ENCODE peak calls at places on chromosomes 2 and 18, in seven cellular contexts. U, T, E, W, K, P and B are unnamed samples.

GRCh38 chr2:36266536-36267121 is 88.9 kb upstream of the CRIM1 start:
- DNase-seq in U (no peak), T (no peak), E (no peak), W (no peak), K (no peak), P (no peak), B (peak)

GRCh38 chr2:190459881-190460280 is 51.7 kb downstream of the MFSD6 start:
- DNase-seq in U (no peak), T (no peak), E (no peak), W (no peak), K (no peak), P (no peak), B (no peak)

GRCh38 chr2:82675186-82675585 is 1783.9 kb downstream of the SUCLG1 start:
- DNase-seq in U (no peak), T (no peak), E (peak), W (no peak), K (no peak), P (no peak), B (no peak)

GRCh38 chr2:236625156-236625690 is 55.6 kb downstream of the ACKR3 start:
- DNase-seq in U (no peak), T (no peak), E (no peak), W (peak), K (no peak), P (no peak), B (no peak)

GRCh38 chr2:128433911-128434550 is 115.4 kb upstream of the HS6ST1 start:
- DNase-seq in U (no peak), T (no peak), E (no peak), W (no peak), K (no peak), P (no peak), B (no peak)

GRCh38 chr18:33605250-33605649 is 27.2 kb downstream of the ASXL3 start:
- DNase-seq in U (no peak), T (no peak), E (peak), W (no peak), K (no peak), P (no peak), B (no peak)

GRCh38 chr2:65198737-65199136 is 28.9 kb upstream of the ACTR2 start:
- DNase-seq in U (no peak), T (no peak), E (no peak), W (no peak), K (no peak), P (no peak), B (no peak)

GRCh38 chr2:165902929-165903328 is 50.6 kb downstream of the TTC21B start:
- DNase-seq in U (no peak), T (no peak), E (peak), W (no peak), K (no peak), P (no peak), B (no peak)

GRCh38 chr2:231029563-231029962 is 7.8 kb upstream of the C2orf72 start:
- DNase-seq in U (no peak), T (no peak), E (no peak), W (no peak), K (no peak), P (no peak), B (no peak)

GRCh38 chr2:23918837-23919489 is 8.0 kb downstream of the ATAD2B start:
- DNase-seq in U (no peak), T (no peak), E (no peak), W (no peak), K (no peak), P (no peak), B (no peak)

GRCh38 chr2:59236723-59237122 is 995.6 kb upstream of the FANCL start:
- DNase-seq in U (peak), T (no peak), E (peak), W (no peak), K (no peak), P (no peak), B (no peak)

GRCh38 chr2:13240789-13241487 is 524.2 kb downstream of the TRIB2 start:
- DNase-seq in U (no peak), T (no peak), E (no peak), W (no peak), K (no peak), P (no peak), B (no peak)
- H3K4me3 ChIP-seq in U (no peak), T (no peak), E (no peak), W (no peak), K (no peak), P (no peak), B (no peak)

GRCh38 chr18:12883684-12884520 is at the start of gene PTPN2:
- DNase-seq in U (peak), T (no peak), E (peak), W (peak), K (peak), P (peak), B (peak)
- H3K4me3 ChIP-seq in U (peak), T (peak), E (peak), W (peak), K (peak), P (peak), B (peak)

GRCh38 chr2:174013310-174013751 is 48.2 kb upstream of the SP3 start:
- DNase-seq in U (no peak), T (no peak), E (peak), W (no peak), K (no peak), P (no peak), B (no peak)
- H3K4me3 ChIP-seq in U (no peak), T (peak), E (peak), W (no peak), K (no peak), P (no peak), B (no peak)

GRCh38 chr2:176109226-176109954 is 2.3 kb downstream of the HOXD11 start:
- DNase-seq in U (no peak), T (no peak), E (no peak), W (no peak), K (no peak), P (no peak), B (no peak)
- H3K4me3 ChIP-seq in U (no peak), T (no peak), E (no peak), W (peak), K (no peak), P (no peak), B (no peak)

DNA sequence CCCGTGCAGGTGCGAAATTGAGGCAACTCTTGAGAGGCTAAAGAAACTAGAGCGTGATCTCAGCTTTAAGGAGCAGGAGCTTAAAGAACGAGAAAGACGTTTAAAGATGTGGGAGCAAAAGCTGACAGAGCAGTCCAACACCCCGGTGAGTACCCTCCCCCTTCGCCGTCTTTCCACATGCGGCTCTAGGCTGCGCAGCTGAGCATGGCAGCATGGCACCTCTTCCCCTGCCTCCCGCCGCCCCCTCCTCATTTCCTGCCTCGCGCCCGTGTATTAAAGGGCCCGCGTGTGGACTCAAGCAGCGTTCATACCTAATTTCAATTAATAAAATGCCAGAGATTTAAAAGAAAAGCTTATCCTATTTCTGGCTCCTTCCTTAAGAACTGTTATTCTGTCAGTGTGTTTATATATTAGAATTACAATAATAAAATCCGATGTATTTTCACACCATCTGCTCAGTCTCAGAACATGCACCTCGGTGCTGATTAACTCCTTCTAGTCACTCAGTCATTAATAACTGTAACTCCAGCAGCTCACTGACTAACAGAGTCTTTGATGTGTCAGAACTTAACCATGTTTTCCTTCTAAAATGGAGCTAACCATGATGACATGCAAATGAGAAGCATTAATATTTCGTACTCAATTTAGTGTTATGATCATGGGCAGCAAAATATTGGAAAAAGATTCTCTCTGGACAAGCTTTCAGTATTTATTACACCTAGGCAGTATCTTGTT is 137.4 kb upstream of the CDCA7 start:
- DNase-seq in U (no peak), T (no peak), E (no peak), W (no peak), K (no peak), P (no peak), B (no peak)
- H3K4me3 ChIP-seq in U (no peak), T (no peak), E (no peak), W (no peak), K (no peak), P (no peak), B (no peak)

GRCh38 chr2:45653125-45653524 is 1.6 kb downstream of the PRKCE start:
- DNase-seq in U (no peak), T (no peak), E (no peak), W (no peak), K (no peak), P (no peak), B (no peak)

GRCh38 chr2:45651415-45652089 is at the start of gene PRKCE:
- DNase-seq in U (no peak), T (no peak), E (no peak), W (no peak), K (peak), P (peak), B (no peak)

GRCh38 chr2:45654250-45654649 is 2.8 kb downstream of the PRKCE start:
- DNase-seq in U (no peak), T (no peak), E (no peak), W (no peak), K (no peak), P (no peak), B (no peak)

GRCh38 chr2:45652090-45653050 is 895 bp downstream of the PRKCE start:
- DNase-seq in U (no peak), T (no peak), E (peak), W (peak), K (no peak), P (peak), B (no peak)

DNA sequence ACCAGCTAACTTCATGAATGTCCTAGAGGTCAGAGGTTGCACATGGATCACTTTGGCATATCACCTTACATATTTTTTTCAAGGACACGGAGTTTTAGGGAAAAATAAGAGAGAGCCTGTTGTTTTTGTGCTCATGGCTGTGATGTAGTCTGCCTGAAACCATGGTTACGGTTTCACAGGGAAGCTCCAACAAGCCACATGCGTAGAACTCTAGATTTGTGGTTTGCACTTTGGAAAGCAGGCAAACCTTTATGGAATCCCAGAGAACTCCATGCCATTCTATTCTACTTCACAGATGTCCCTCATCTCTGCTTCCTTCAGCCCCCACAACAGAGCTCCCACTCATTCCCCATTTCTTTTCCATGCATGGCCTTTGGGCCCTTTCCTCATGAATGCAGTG is 2.1 kb downstream of the PRKCE start:
- DNase-seq in U (no peak), T (no peak), E (no peak), W (no peak), K (no peak), P (no peak), B (no peak)
- H3K4me3 ChIP-seq in U (no peak), T (no peak), E (no peak), W (no peak), K (no peak), P (no peak), B (no peak)

GRCh38 chr2:42847596-42848151 is 55.3 kb upstream of the HAAO start:
- DNase-seq in U (no peak), T (no peak), E (no peak), W (no peak), K (no peak), P (no peak), B (no peak)
- H3K4me3 ChIP-seq in U (no peak), T (no peak), E (no peak), W (no peak), K (no peak), P (no peak), B (no peak)